ENCODE peak calls at places on chromosomes 4 and X, in four cellular contexts. K is WTC11, A is nucleus accumbens, M is HFFc6. I is an unnamed sample.

GRCh38 chr4:189092596-189092995 is 848.1 kb upstream of the FRG1 start:
- DNase-seq in K (no peak), A (no peak), M (no peak), I (no peak)

GRCh38 chrX:645024-645376 is 14.4 kb downstream of the SHOX start:
- DNase-seq in K (no peak), A (no peak), M (no peak), I (peak; percentile 70)

GRCh38 chrX:129690435-129690834 is 35.7 kb upstream of the APLN start:
- DNase-seq in K (no peak), A (no peak), M (no peak), I (no peak)

GRCh38 chrX:40199704-40200103 is 101.9 kb upstream of the BCOR start:
- DNase-seq in K (no peak), A (no peak), M (peak; percentile 1), I (no peak)

GRCh38 chrX:41002021-41002420 is 83.2 kb upstream of the USP9X start:
- DNase-seq in K (no peak), A (no peak), M (no peak), I (no peak)

GRCh38 chrX:103554687-103555417 is 30.5 kb upstream of the TCEAL4 start:
- DNase-seq in K (peak; percentile 78), A (peak; percentile 24), M (no peak), I (peak; percentile 92)

GRCh38 chr4:17323619-17324400 is 188.1 kb downstream of the QDPR start:
- DNase-seq in K (no peak), A (no peak), M (peak; percentile 19), I (no peak)

GRCh38 chr4:3283483-3283882 is 9.3 kb upstream of the RGS12 start:
- DNase-seq in K (no peak), A (no peak), M (no peak), I (no peak)

GRCh38 chr4:22999419-22999818 is 306.7 kb downstream of the GBA3 start:
- DNase-seq in K (peak; percentile 20), A (no peak), M (no peak), I (no peak)